ENCODE peak calls at places on chromosomes 6 and 20, in four cellular contexts. J, E, D and O are unnamed samples.

GRCh38 chr6:33856655-33857054 is 52.9 kb upstream of the MLN start:
- DNase-seq in J (no peak), E (no peak), D (no peak), O (no peak)

GRCh38 chr20:61773081-61773631 is 292.5 kb downstream of the TAF4 start:
- DNase-seq in J (no peak), E (no peak), D (no peak), O (no peak)

GRCh38 chr6:39137235-39137634 is 22.2 kb upstream of the SAYSD1 start:
- DNase-seq in J (peak), E (peak), D (peak), O (peak)

GRCh38 chr6:151081658-151082057 is 158.1 kb upstream of the AKAP12 start:
- DNase-seq in J (peak), E (no peak), D (no peak), O (no peak)

GRCh38 chr20:24032412-24032898 is 43.9 kb upstream of the GGTLC1 start:
- DNase-seq in J (no peak), E (no peak), D (no peak), O (no peak)

GRCh38 chr6:70673054-70673453 is 5.4 kb downstream of the SMAP1 start:
- DNase-seq in J (peak), E (no peak), D (no peak), O (no peak)

GRCh38 chr6:33696538-33697518 is 14.7 kb downstream of the UQCC2 start:
- DNase-seq in J (no peak), E (no peak), D (peak), O (peak)

GRCh38 chr20:24958506-24959385 is 9.7 kb downstream of the CST7 start:
- DNase-seq in J (no peak), E (no peak), D (no peak), O (no peak)

GRCh38 chr20:57323034-57323433 is 6.6 kb upstream of the SPO11 start:
- DNase-seq in J (peak), E (peak), D (peak), O (peak)

GRCh38 chr6:19538086-19538485 is 299.1 kb upstream of the ID4 start:
- DNase-seq in J (no peak), E (peak), D (no peak), O (no peak)

GRCh38 chr6:121614115-121614514 is 178.7 kb downstream of the GJA1 start:
- DNase-seq in J (no peak), E (no peak), D (peak), O (peak)

GRCh38 chr6:3041147-3041546 is 27.1 kb upstream of the RIPK1 start:
- DNase-seq in J (no peak), E (no peak), D (no peak), O (no peak)

GRCh38 chr6:1535295-1535694 is 74.4 kb upstream of the FOXC1 start:
- DNase-seq in J (no peak), E (no peak), D (peak), O (no peak)

GRCh38 chr6:134908906-134909516 is 40.9 kb downstream of the ALDH8A1 start:
- DNase-seq in J (no peak), E (peak), D (peak), O (peak)
- H3K4me3 ChIP-seq in J (no peak), E (no peak), D (peak), O (no peak)

DNA sequence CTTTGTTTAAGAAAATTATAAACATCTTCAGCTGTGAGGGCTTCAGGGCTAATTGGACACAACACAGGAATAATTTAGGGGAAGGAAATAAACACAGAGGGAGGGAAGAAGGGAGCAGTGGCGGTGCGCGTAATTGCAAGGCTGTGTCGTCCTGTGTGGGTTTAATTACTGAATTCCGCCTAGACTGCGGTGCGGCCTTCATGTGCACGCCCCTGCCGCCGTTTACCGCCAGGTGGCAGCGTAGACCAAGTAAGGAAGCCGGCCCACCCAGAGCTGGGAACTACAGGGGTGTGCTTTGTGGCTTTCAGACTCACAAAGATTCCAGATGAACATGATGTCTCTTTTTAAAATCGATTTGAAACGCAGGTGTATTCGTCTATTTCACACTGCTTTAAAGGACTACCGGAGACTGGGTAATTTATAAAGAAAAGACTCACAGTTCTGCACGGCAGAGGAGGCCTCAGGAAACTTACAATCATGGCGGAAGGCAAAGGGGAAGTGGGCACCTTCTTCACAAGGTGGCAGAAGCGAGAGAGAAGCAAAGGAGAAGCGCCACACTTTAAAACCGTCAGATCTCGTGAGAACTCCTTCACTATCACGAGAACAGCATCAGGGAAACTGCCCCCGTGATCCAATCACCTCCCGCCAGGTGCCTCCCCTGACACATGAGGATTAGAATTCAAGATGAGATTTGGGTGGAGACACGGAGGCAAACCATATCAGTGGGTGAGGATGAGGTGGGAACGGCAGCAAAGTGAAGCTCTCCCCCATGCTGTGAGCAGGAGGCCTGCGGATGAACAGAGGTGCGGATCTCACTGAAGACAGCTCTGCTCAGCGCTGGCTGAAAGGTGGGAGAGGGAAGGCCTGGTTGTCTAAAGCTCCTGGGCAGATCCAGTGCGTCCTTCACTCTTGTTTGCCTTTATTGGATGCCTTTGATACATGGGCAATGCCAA is 222.0 kb upstream of the PDE10A start:
- DNase-seq in J (peak), E (peak), D (peak), O (peak)
- H3K4me3 ChIP-seq in J (no peak), E (no peak), D (no peak), O (no peak)

DNA sequence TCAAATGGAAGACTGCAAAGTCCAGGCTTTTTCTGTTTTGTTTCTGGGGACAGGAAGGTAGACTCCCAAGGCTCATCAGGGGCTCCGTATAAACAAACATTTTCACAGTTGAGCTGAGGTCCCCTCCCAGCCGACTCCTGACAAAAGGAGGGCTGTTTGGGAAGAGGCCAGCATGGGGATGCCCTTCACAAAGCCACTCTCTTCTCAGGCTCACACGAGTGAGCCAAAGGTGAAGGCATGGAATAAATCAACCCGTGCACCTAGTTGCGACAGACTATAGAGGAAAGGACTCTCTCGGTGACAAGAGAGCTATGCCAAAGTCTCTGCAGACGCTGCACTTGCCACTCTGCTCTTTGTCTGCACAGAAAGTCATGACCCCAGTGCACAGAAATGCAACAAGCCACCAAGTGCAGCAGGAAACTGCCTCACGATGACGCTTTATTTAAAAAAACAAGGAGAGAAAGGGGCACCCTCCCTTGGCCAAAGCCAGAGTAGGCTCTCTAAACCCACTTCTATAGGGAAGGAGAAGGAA is 21.1 kb downstream of the JAG1 start:
- DNase-seq in J (peak), E (no peak), D (no peak), O (no peak)
- H3K4me3 ChIP-seq in J (no peak), E (no peak), D (no peak), O (no peak)

GRCh38 chr6:163262080-163262479 is 152.4 kb upstream of the QKI start:
- DNase-seq in J (no peak), E (no peak), D (no peak), O (no peak)

GRCh38 chr6:163261361-163261760 is 153.2 kb upstream of the QKI start:
- DNase-seq in J (no peak), E (no peak), D (no peak), O (no peak)

GRCh38 chr6:163260911-163261310 is 153.6 kb upstream of the QKI start:
- DNase-seq in J (no peak), E (no peak), D (no peak), O (no peak)

GRCh38 chr6:163260111-163260895 is 154.2 kb upstream of the QKI start:
- DNase-seq in J (peak), E (peak), D (peak), O (peak)

GRCh38 chr6:163259689-163260088 is 154.8 kb upstream of the QKI start:
- DNase-seq in J (no peak), E (no peak), D (no peak), O (no peak)
- H3K4me3 ChIP-seq in J (no peak), E (no peak), D (no peak), O (no peak)

DNA sequence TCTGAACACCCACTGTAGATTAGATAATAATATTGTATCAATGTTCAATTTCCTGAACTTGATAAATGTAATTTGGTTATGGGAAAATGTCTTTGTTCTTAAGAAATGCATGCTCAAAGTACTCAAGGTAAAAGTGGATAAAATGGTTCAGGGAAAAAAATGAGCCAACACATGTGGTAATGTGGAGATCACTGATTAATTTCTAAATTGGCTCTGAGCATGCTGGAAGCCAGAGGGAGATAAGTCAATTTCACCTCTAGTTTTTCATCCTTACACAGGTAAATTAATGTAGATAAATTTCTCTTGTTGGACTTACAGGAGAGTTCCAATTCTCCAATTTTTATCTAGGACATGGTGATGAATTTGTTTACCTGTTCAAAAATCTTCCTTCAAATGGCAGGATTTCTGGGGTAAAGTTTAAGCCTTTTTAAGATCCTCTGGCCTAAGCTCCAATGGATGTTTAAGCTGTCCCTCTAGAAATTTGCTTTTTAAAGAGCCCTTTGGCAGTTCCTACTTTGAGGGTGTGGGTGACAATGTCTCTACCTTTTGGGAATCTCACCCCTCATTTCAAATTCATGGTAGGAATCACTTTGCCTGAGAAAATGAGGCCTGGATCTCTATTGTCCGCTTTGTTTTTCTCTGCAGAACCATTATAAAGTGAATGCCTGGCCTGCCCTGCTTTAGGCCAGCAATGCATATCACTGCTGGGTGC is 8.2 kb upstream of the COMMD7 start:
- DNase-seq in J (no peak), E (no peak), D (no peak), O (no peak)
- H3K4me3 ChIP-seq in J (no peak), E (no peak), D (no peak), O (no peak)

DNA sequence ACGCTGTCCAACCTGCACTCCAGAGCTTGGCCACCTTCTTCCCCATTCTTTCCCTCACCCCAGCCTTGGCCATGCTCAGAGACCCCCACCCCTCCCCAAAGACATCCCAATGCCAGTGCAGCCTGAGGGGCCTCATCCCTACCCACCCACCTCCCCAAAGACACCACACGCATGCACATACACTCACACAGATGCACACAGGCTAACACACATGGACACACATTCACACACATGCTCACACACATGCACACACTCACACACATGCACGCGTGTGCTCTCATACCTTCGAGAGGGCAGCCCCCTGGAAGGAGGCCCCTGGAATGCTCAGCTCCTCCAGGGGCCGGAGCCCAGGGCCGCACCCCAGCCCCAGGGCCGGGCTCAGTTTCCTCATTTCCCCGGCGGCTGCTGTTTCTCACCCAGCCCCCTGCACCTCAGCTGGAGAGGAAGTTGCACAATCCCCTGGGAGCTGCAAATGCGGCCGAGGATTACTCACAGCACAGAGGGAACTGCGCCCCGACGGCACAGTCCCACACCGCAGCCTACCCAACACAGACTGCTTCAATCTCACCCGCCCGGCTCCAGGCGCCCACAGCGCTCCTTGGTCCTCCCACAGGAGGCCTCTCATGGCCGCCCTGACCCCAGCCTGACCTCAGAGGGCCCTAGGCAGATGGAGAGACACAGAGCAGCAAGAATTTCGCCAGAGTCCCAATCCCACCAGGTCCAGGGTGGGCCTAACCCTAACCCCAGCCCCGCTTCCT is 12.1 kb downstream of the TFEB start:
- DNase-seq in J (no peak), E (peak), D (peak), O (peak)
- H3K4me3 ChIP-seq in J (no peak), E (no peak), D (peak), O (no peak)

DNA sequence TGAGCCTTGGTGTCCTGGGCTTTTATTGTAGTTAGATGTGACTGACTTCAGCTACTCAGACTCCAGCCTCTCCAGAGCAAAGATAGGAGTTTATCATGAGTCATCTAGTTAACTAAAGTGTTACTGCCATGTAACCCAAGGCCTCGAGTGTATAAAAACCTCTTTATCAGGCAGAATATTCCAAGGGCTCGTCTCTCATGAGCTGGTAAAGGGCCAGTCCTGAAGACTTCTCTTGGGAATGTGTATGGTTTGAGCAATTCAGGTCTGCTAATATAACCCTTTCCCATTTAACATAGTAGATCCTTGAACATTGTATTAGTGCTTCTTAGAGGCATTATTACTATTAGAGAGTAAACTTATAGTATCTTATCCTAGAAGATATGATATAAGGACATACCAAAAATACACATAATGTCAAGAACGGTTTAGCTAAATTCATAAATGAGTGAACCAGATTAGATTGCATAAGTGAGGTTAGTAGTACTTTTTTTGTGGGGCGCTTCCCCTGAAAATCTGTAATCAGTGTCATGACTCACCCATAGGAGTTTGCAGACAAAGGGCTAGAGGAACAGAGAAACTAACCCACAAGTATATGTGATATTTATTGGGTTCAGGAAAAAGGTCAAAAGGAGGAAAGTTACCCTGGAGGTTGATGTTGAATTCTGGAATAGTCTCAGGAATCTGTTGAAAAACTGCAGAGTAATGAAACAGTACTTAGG is 16.0 kb downstream of the DSE start:
- DNase-seq in J (no peak), E (peak), D (peak), O (peak)
- H3K4me3 ChIP-seq in J (no peak), E (no peak), D (no peak), O (no peak)

GRCh38 chr6:53426117-53426516 is 77.4 kb upstream of the ELOVL5 start:
- DNase-seq in J (no peak), E (no peak), D (no peak), O (no peak)
- H3K4me3 ChIP-seq in J (no peak), E (no peak), D (no peak), O (no peak)

GRCh38 chr6:128406453-128406852 is 113.9 kb downstream of the PTPRK start:
- DNase-seq in J (no peak), E (no peak), D (no peak), O (no peak)

GRCh38 chr6:128413291-128413690 is 107.1 kb downstream of the PTPRK start:
- DNase-seq in J (no peak), E (no peak), D (no peak), O (no peak)

GRCh38 chr6:128410584-128410983 is 109.8 kb downstream of the PTPRK start:
- DNase-seq in J (no peak), E (peak), D (no peak), O (no peak)

GRCh38 chr6:128412680-128413079 is 107.7 kb downstream of the PTPRK start:
- DNase-seq in J (no peak), E (no peak), D (no peak), O (no peak)

DNA sequence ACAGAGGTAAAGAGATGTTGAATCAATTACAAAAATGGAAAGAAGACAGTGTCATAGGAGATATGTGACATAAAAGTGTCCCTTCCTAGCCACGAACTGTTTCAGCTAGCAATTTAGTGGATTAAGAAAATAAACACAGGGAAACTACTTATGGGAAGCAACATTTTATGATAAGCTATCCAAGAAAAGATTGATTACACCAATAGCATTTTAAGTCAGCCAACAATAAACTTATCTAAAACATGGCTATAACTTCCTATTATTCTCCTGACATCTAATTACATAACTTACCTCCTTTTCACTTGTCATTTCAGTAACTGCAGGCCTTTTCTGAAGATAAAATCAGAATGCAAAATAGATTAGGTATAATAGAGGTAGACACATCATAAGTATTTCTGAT is 111.4 kb downstream of the PTPRK start:
- DNase-seq in J (no peak), E (no peak), D (no peak), O (no peak)
- H3K4me3 ChIP-seq in J (no peak), E (no peak), D (no peak), O (no peak)

GRCh38 chr20:44594730-44595129 is 12.4 kb downstream of the PKIG start:
- DNase-seq in J (no peak), E (no peak), D (peak), O (peak)
- H3K4me3 ChIP-seq in J (no peak), E (no peak), D (no peak), O (no peak)